ENCODE peak calls at places on chromosomes 5 and 9, in six cellular contexts. Z, J, O, D, K and L are unnamed samples.

GRCh38 chr5:98425626-98426025 is 347.8 kb upstream of the RGMB start:
- DNase-seq in Z (no peak), J (no peak), O (no peak), K (no peak), D (no peak), L (no peak)

GRCh38 chr5:55438931-55439477 is 95.8 kb downstream of the PLPP1 start:
- DNase-seq in K (no peak), J (no peak), D (peak; percentile 82), O (peak; percentile 69), Z (no peak), L (no peak)

GRCh38 chr5:16547200-16547842 is 69.5 kb downstream of the RETREG1 start:
- DNase-seq in J (no peak), Z (no peak), O (no peak), K (no peak), D (no peak), L (no peak)

GRCh38 chr5:207599-207998 is 10.4 kb downstream of the CCDC127 start:
- DNase-seq in D (peak; percentile 33), J (no peak), K (no peak), O (peak; percentile 45), Z (no peak), L (no peak)

GRCh38 chr9:4026925-4027324 is 272.9 kb downstream of the GLIS3 start:
- DNase-seq in J (no peak), D (no peak), K (no peak), O (no peak), Z (no peak), L (no peak)

GRCh38 chr5:463952-464351 is 21.0 kb downstream of the EXOC3 start:
- DNase-seq in J (peak; percentile 79), D (no peak), O (no peak), K (no peak), Z (peak; percentile 36), L (peak; percentile 9)

GRCh38 chr5:79235222-79235577 is 731 bp upstream of the JMY start:
- DNase-seq in J (no peak), O (peak; percentile 55), D (peak; percentile 40), Z (no peak), K (no peak), L (no peak)

GRCh38 chr9:71762900-71763653 is 5.2 kb downstream of the CEMIP2 start:
- DNase-seq in J (no peak), Z (no peak), O (peak; percentile 83), D (peak; percentile 84), K (no peak), L (no peak)

GRCh38 chr5:125575561-125576504 is 829.4 kb upstream of the ZNF608 start:
- DNase-seq in K (no peak), O (no peak), Z (no peak), D (no peak), J (no peak), L (no peak)

GRCh38 chr5:15683332-15683731 is 183.4 kb downstream of the FBXL7 start:
- DNase-seq in Z (no peak), D (peak; percentile 24), O (no peak), K (no peak), J (no peak), L (no peak)

GRCh38 chr5:179404321-179405053 is 59.2 kb upstream of the ADAMTS2 start:
- DNase-seq in D (peak; percentile 42), K (no peak), Z (no peak), O (peak; percentile 54), J (no peak), L (no peak)

GRCh38 chr9:93093081-93093448 is 3.0 kb upstream of the CARD19 start:
- DNase-seq in J (peak; percentile 9), Z (no peak), O (no peak), K (no peak), D (no peak), L (no peak)

GRCh38 chr9:124780060-124780756 is 3.3 kb downstream of the OLFML2A start:
- DNase-seq in Z (no peak), D (no peak), J (no peak), O (peak; percentile 71), K (no peak), L (no peak)

GRCh38 chr9:99356512-99356971 is 134.5 kb downstream of the SEC61B start:
- DNase-seq in O (peak; percentile 64), J (no peak), D (no peak), Z (no peak), K (no peak), L (peak; percentile 64)

GRCh38 chr9:109482391-109482916 is 15.7 kb downstream of the PTPN3 start:
- DNase-seq in Z (no peak), J (no peak), O (peak; percentile 12), D (no peak), K (no peak), L (no peak)